ENCODE peak calls at places on chromosomes 2 and 18, in four cellular contexts. P is GF-D8, X is aorta, D is GM10248. S is an unnamed sample.
A peak's percentile ranks its signal among the peaks of the same experiment; 100 is the strongest.

GRCh38 chr2:70613510-70613909 is 59.9 kb upstream of the TGFA start:
- DNase-seq in P (no peak), X (no peak), D (no peak), S (no peak)

GRCh38 chr2:96914332-96914731 is 44.5 kb upstream of the SEMA4C start:
- DNase-seq in P (no peak), X (no peak), D (no peak), S (no peak)

GRCh38 chr18:26460449-26461091 is 87.8 kb downstream of the KCTD1 start:
- DNase-seq in P (no peak), X (no peak), D (peak; percentile 59), S (peak; percentile 62)

GRCh38 chr18:76589866-76590265 is 94.8 kb upstream of the ZNF516 start:
- DNase-seq in P (no peak), X (no peak), D (no peak), S (no peak)

GRCh38 chr2:53519925-53520629 is 247.5 kb upstream of the CHAC2 start:
- DNase-seq in P (no peak), X (no peak), D (no peak), S (no peak)

GRCh38 chr2:72713857-72714256 is 112.0 kb downstream of the EXOC6B start:
- DNase-seq in P (no peak), X (no peak), D (no peak), S (no peak)

GRCh38 chr2:236688563-236689392 is 119.2 kb downstream of the ACKR3 start:
- DNase-seq in P (no peak), X (no peak), D (no peak), S (no peak)

GRCh38 chr2:145984541-145984940 is 1464.6 kb upstream of the ZEB2 start:
- DNase-seq in P (no peak), X (no peak), D (no peak), S (peak; percentile 92)

GRCh38 chr18:32373995-32374394 is 96.7 kb downstream of the GAREM1 start:
- DNase-seq in P (no peak), X (no peak), D (no peak), S (peak; percentile 78)

GRCh38 chr2:118202707-118203303 is 114.5 kb downstream of the INSIG2 start:
- DNase-seq in P (no peak), X (no peak), D (peak; percentile 60), S (peak; percentile 43)

GRCh38 chr18:12478269-12479057 is 70.7 kb downstream of the PRELID3A start:
- DNase-seq in P (no peak), X (no peak), D (no peak), S (no peak)

GRCh38 chr2:72325592-72326422 is 178.1 kb upstream of the CYP26B1 start:
- DNase-seq in P (no peak), X (no peak), D (peak; percentile 10), S (peak; percentile 11)

GRCh38 chr2:80863166-80863714 is 558.7 kb upstream of the LRRTM1 start:
- DNase-seq in P (no peak), X (no peak), D (no peak), S (no peak)

GRCh38 chr2:235000426-235001236 is 48.8 kb downstream of the SH3BP4 start:
- DNase-seq in P (no peak), X (no peak), D (no peak), S (no peak)

GRCh38 chr2:144364988-144365738 is 154.8 kb downstream of the ZEB2 start:
- DNase-seq in P (no peak), X (no peak), D (peak; percentile 60), S (peak; percentile 72)

GRCh38 chr2:56811401-56811800 is 627.6 kb downstream of the CCDC85A start:
- DNase-seq in P (no peak), X (no peak), D (no peak), S (peak; percentile 18)

GRCh38 chr2:100877555-100877954 is 57.6 kb downstream of the NPAS2 start:
- DNase-seq in P (no peak), X (no peak), D (no peak), S (peak; percentile 79)

GRCh38 chr2:236298924-236299475 is 34.8 kb upstream of the ASB18 start:
- DNase-seq in P (no peak), X (no peak), D (no peak), S (no peak)

GRCh38 chr2:84959045-84959493 is 11.9 kb upstream of the KCMF1 start:
- DNase-seq in P (no peak), X (no peak), D (no peak), S (peak; percentile 79)

GRCh38 chr2:46229134-46230063 is 67.8 kb upstream of the EPAS1 start:
- DNase-seq in P (no peak), X (no peak), D (peak; percentile 63), S (peak; percentile 54)

GRCh38 chr2:27966466-27966865 is 75.9 kb downstream of the BABAM2 start:
- DNase-seq in P (no peak), X (no peak), D (no peak), S (peak; percentile 81)

GRCh38 chr2:149733936-149734685 is 146.5 kb upstream of the MMADHC start:
- DNase-seq in P (no peak), X (no peak), D (no peak), S (peak; percentile 76)

GRCh38 chr18:35432565-35433001 is 55.4 kb upstream of the ZNF396 start:
- DNase-seq in P (no peak), X (no peak), D (no peak), S (no peak)

GRCh38 chr2:238117199-238118154 is 17.3 kb downstream of the ESPNL start:
- DNase-seq in P (no peak), X (peak; percentile 32), D (no peak), S (no peak)

GRCh38 chr2:60335533-60336237 is 217.8 kb downstream of the BCL11A start:
- DNase-seq in P (peak; percentile 86), X (no peak), D (no peak), S (no peak)

GRCh38 chr2:230520875-230521155 is 104.8 kb downstream of the SP100 start:
- DNase-seq in P (no peak), X (no peak), D (no peak), S (peak; percentile 87)

GRCh38 chr2:27088644-27089043 is 2.1 kb downstream of the KHK start:
- DNase-seq in P (no peak), X (no peak), D (no peak), S (no peak)

GRCh38 chr2:84314250-84314649 is 144.8 kb downstream of the SUCLG1 start:
- DNase-seq in P (no peak), X (no peak), D (no peak), S (no peak)

GRCh38 chr18:10872297-10872696 is 277.1 kb downstream of the PIEZO2 start:
- DNase-seq in P (no peak), X (no peak), D (no peak), S (no peak)

GRCh38 chr2:234960091-234961088 is 8.6 kb downstream of the SH3BP4 start:
- DNase-seq in P (no peak), X (no peak), D (no peak), S (no peak)

GRCh38 chr2:184004945-184005672 is 593.2 kb upstream of the ZNF804A start:
- DNase-seq in P (no peak), X (no peak), D (no peak), S (no peak)

GRCh38 chr2:240957656-240958365 is 40.6 kb upstream of the SNED1 start:
- DNase-seq in P (no peak), X (no peak), D (no peak), S (no peak)

GRCh38 chr2:121248766-121249343 is 36.1 kb downstream of the TFCP2L1 start:
- DNase-seq in P (no peak), X (no peak), D (no peak), S (no peak)